ENCODE peak calls at places on chromosomes 7 and 10, in four cellular contexts. R is HL-60, D is HT-29, S is NAMALWA. F is an unnamed sample.

GRCh38 chr7:107387573-107388219 is 82.2 kb upstream of the GPR22 start:
- DNase-seq in R (no peak), D (peak), S (no peak), F (no peak)

GRCh38 chr7:68700414-68700813 is 897.9 kb upstream of the AUTS2 start:
- DNase-seq in R (no peak), D (no peak), S (no peak), F (no peak)

GRCh38 chr7:115635367-115635766 is 395.2 kb downstream of the TFEC start:
- DNase-seq in R (no peak), D (no peak), S (no peak), F (no peak)

GRCh38 chr10:59702347-59702746 is 7.3 kb downstream of the SLC16A9 start:
- DNase-seq in R (no peak), D (no peak), S (no peak), F (no peak)

GRCh38 chr10:119305860-119306513 is 98.6 kb downstream of the GRK5 start:
- DNase-seq in R (peak), D (peak), S (peak), F (peak)

GRCh38 chr10:126476256-126476655 is 88.0 kb upstream of the ADAM12 start:
- DNase-seq in R (no peak), D (no peak), S (no peak), F (no peak)

GRCh38 chr10:14456218-14456869 is 125.6 kb upstream of the FRMD4A start:
- DNase-seq in R (no peak), D (no peak), S (no peak), F (no peak)

GRCh38 chr7:1851731-1852531 is 181.9 kb downstream of the ELFN1 start:
- DNase-seq in R (no peak), D (no peak), S (no peak), F (no peak)

GRCh38 chr10:52959810-52960209 is 187.2 kb upstream of the MBL2 start:
- DNase-seq in R (no peak), D (no peak), S (no peak), F (no peak)

GRCh38 chr7:105198223-105198622 is 184.2 kb downstream of the KMT2E start:
- DNase-seq in R (no peak), D (no peak), S (no peak), F (no peak)

GRCh38 chr10:114684822-114685209 is 26.7 kb upstream of the ABLIM1 start:
- DNase-seq in R (no peak), D (peak), S (no peak), F (peak)

GRCh38 chr10:102611514-102612095 is 32.7 kb upstream of the TRIM8 start:
- DNase-seq in R (no peak), D (no peak), S (no peak), F (no peak)

GRCh38 chr10:128885573-128886555 is 581.2 kb upstream of the MGMT start:
- DNase-seq in R (no peak), D (no peak), S (no peak), F (no peak)

GRCh38 chr7:128343554-128344430 is at the start of gene RBM28:
- DNase-seq in R (peak), D (peak), S (peak), F (peak)

GRCh38 chr7:95317546-95317945 is 6.8 kb downstream of the PON1 start:
- DNase-seq in R (no peak), D (no peak), S (no peak), F (no peak)

GRCh38 chr7:31981874-31982390 is 88.3 kb downstream of the PDE1C start:
- DNase-seq in R (no peak), D (no peak), S (no peak), F (no peak)

GRCh38 chr7:74059681-74060588 is 23.7 kb upstream of the LIMK1 start:
- DNase-seq in R (no peak), D (peak), S (no peak), F (peak)

GRCh38 chr7:158650821-158651225 is 53.8 kb downstream of the NCAPG2 start:
- DNase-seq in R (no peak), D (no peak), S (no peak), F (no peak)

GRCh38 chr10:77513783-77514331 is 123.8 kb downstream of the KCNMA1 start:
- DNase-seq in R (no peak), D (peak), S (no peak), F (peak)

GRCh38 chr7:117173001-117173400 is 149.9 kb downstream of the WNT2 start:
- DNase-seq in R (no peak), D (no peak), S (no peak), F (no peak)

GRCh38 chr7:146961617-146962016 is 845.0 kb downstream of the CNTNAP2 start:
- DNase-seq in R (no peak), D (no peak), S (no peak), F (no peak)

GRCh38 chr7:29091121-29091601 is 55.2 kb downstream of the CPVL start:
- DNase-seq in R (no peak), D (no peak), S (no peak), F (no peak)

GRCh38 chr7:106599343-106599698 is 61.6 kb downstream of the CCDC71L start:
- DNase-seq in R (no peak), D (peak), S (no peak), F (peak)

GRCh38 chr7:50696810-50697582 is 85.7 kb downstream of the GRB10 start:
- DNase-seq in R (peak), D (peak), S (peak), F (peak)

GRCh38 chr7:7720750-7721621 is 2.6 kb upstream of the RPA3 start:
- DNase-seq in R (no peak), D (no peak), S (no peak), F (no peak)

GRCh38 chr10:16986406-16987128 is 143.0 kb downstream of the CUBN start:
- DNase-seq in R (no peak), D (no peak), S (no peak), F (no peak)

GRCh38 chr7:22858640-22859561 is 36.3 kb upstream of the TOMM7 start:
- DNase-seq in R (no peak), D (no peak), S (no peak), F (no peak)

GRCh38 chr10:35074266-35074665 is 15.9 kb downstream of the CUL2 start:
- DNase-seq in R (no peak), D (no peak), S (no peak), F (no peak)

GRCh38 chr7:116986611-116987565 is 33.6 kb downstream of the ST7 start:
- DNase-seq in R (peak), D (no peak), S (no peak), F (peak)

GRCh38 chr10:42150428-42151061 is 487.8 kb downstream of the ZNF33B start:
- DNase-seq in R (no peak), D (no peak), S (no peak), F (no peak)

GRCh38 chr7:125033506-125033905 is 103.9 kb upstream of the POT1 start:
- DNase-seq in R (no peak), D (peak), S (peak), F (no peak)

GRCh38 chr10:113594673-113595072 is 41.8 kb downstream of the HABP2 start:
- DNase-seq in R (no peak), D (no peak), S (no peak), F (no peak)

GRCh38 chr7:152081088-152081487 is 55.6 kb downstream of the GALNT11 start:
- DNase-seq in R (no peak), D (peak), S (no peak), F (peak)

GRCh38 chr10:133235265-133235664 is 2.4 kb upstream of the VENTX start:
- DNase-seq in R (no peak), D (no peak), S (no peak), F (no peak)

GRCh38 chr7:49774459-49775064 is 1.1 kb downstream of the VWC2 start:
- DNase-seq in R (no peak), D (no peak), S (no peak), F (no peak)